ENCODE peak calls at places on chromosome 5, in four cellular contexts. Y is adrenal gland, I is bronchial epithelial cell, P is fibroblast of mammary gland. Z is an unnamed sample.

GRCh38 chr5:92916036-92916435 is 665.0 kb downstream of the NR2F1-AS1 start:
- DNase-seq in Y (no peak), P (peak), I (peak), Z (peak)

GRCh38 chr5:34740306-34740891 is 84.3 kb downstream of the RAI14 start:
- DNase-seq in I (no peak), P (no peak), Y (peak), Z (no peak)

GRCh38 chr5:55421074-55421529 is 113.3 kb downstream of the MTREX start:
- DNase-seq in P (peak), Y (no peak), I (peak), Z (peak)

GRCh38 chr5:142758062-142758802 is 11.9 kb upstream of the ARHGAP26 start:
- DNase-seq in I (no peak), Y (no peak), P (no peak), Z (no peak)

GRCh38 chr5:65809817-65810531 is 88.0 kb downstream of the NLN start:
- DNase-seq in P (peak), Y (peak), I (no peak), Z (peak)

GRCh38 chr5:80077317-80077716 is 42.2 kb downstream of the THBS4 start:
- DNase-seq in Y (no peak), P (no peak), I (no peak), Z (no peak)

GRCh38 chr5:169904059-169904458 is 76.2 kb downstream of the INSYN2B start:
- DNase-seq in Y (peak), P (peak), I (no peak), Z (no peak)

GRCh38 chr5:93430673-93431192 is 150.3 kb downstream of the NR2F1-AS1 start:
- DNase-seq in Y (no peak), P (no peak), I (no peak), Z (no peak)

GRCh38 chr5:61604076-61604475 is 272.0 kb downstream of the ZSWIM6 start:
- DNase-seq in Y (no peak), P (no peak), I (no peak), Z (no peak)

GRCh38 chr5:104412649-104413240 is 850.2 kb upstream of the NUDT12 start:
- DNase-seq in P (peak), I (peak), Y (peak), Z (peak)

GRCh38 chr5:14199902-14200301 is 56.8 kb downstream of the TRIO start:
- DNase-seq in I (no peak), P (no peak), Y (peak), Z (no peak)

GRCh38 chr5:106854941-106855340 is 815.8 kb downstream of the EFNA5 start:
- DNase-seq in I (no peak), P (no peak), Y (no peak), Z (no peak)

GRCh38 chr5:112914584-112914983 is 7.4 kb downstream of the REEP5 start:
- DNase-seq in P (peak), Y (no peak), I (peak), Z (peak)

GRCh38 chr5:134127376-134127861 is 12.9 kb downstream of the TCF7 start:
- DNase-seq in I (peak), P (peak), Y (no peak), Z (peak)

GRCh38 chr5:173705512-173705825 is 89.0 kb upstream of the BOD1 start:
- DNase-seq in P (no peak), Y (no peak), I (no peak), Z (no peak)

GRCh38 chr5:131280417-131280816 is 16.6 kb downstream of the CDC42SE2 start:
- DNase-seq in P (no peak), Y (no peak), I (no peak), Z (peak)

GRCh38 chr5:180041501-180042274 is 29.9 kb downstream of the RNF130 start:
- DNase-seq in Y (no peak), I (no peak), P (no peak), Z (no peak)

GRCh38 chr5:5183192-5183699 is 43.1 kb downstream of the ADAMTS16 start:
- DNase-seq in P (no peak), Y (no peak), I (no peak), Z (no peak)

GRCh38 chr5:55915783-55916182 is 64.6 kb downstream of the IL31RA start:
- DNase-seq in Y (no peak), P (no peak), I (no peak), Z (no peak)

GRCh38 chr5:180390441-180391190 is 37.5 kb upstream of the GFPT2 start:
- DNase-seq in P (no peak), Y (no peak), I (no peak), Z (no peak)

GRCh38 chr5:87411586-87412416 is 929 bp downstream of the CCNH start:
- DNase-seq in P (peak), I (peak), Y (peak), Z (peak)

GRCh38 chr5:87412417-87413115 is at the start of gene CCNH:
- DNase-seq in P (peak), I (peak), Y (peak), Z (peak)

GRCh38 chr5:87413116-87413645 is 451 bp upstream of the CCNH start:
- DNase-seq in Y (no peak), I (no peak), P (no peak), Z (no peak)

GRCh38 chr5:87408219-87408618 is 4.5 kb downstream of the CCNH start:
- DNase-seq in Y (no peak), P (no peak), I (no peak), Z (no peak)

GRCh38 chr5:87410941-87411340 is 1.8 kb downstream of the CCNH start:
- DNase-seq in I (no peak), Y (no peak), P (peak), Z (no peak)
- H3K4me3 ChIP-seq in I (no peak), Y (no peak), P (peak), Z (no peak)

GRCh38 chr5:137498736-137499505 is at the start of gene SPOCK1:
- DNase-seq in I (peak), Y (peak), P (peak), Z (peak)

GRCh38 chr5:137497396-137498290 is 1.5 kb downstream of the SPOCK1 start:
- DNase-seq in Y (no peak), I (peak), P (no peak), Z (peak)

GRCh38 chr5:137498301-137498735 is 808 bp downstream of the SPOCK1 start:
- DNase-seq in I (peak), Y (no peak), P (peak), Z (peak)

GRCh38 chr5:137500616-137501225 is 1.6 kb upstream of the SPOCK1 start:
- DNase-seq in I (no peak), P (no peak), Y (no peak), Z (no peak)

DNA sequence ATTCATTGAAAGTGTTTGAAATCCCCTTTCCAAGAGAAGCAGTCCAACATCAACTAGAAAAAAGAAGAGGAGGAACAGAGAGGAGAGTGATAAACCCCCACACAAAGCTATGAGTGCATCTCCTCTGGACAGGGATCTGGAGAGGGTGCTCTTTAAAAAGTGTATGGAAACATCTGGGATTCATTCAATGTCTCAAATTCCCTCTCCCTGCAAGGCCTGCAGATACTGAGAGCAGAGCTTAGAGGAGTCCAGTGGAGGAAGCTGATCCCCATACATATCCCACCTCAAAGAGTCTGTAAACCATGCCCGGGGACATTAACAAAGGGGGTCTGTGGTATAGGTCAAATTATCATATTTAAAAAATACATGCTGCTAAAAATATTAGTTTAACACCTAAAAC is 2.2 kb downstream of the SPOCK1 start:
- DNase-seq in I (no peak), P (peak), Y (no peak), Z (no peak)
- H3K4me3 ChIP-seq in I (no peak), P (no peak), Y (no peak), Z (no peak)

GRCh38 chr5:40356248-40356647 is 323.5 kb upstream of the PTGER4 start:
- DNase-seq in P (no peak), Y (no peak), I (no peak), Z (no peak)
- H3K4me3 ChIP-seq in P (no peak), Y (no peak), I (no peak), Z (no peak)

DNA sequence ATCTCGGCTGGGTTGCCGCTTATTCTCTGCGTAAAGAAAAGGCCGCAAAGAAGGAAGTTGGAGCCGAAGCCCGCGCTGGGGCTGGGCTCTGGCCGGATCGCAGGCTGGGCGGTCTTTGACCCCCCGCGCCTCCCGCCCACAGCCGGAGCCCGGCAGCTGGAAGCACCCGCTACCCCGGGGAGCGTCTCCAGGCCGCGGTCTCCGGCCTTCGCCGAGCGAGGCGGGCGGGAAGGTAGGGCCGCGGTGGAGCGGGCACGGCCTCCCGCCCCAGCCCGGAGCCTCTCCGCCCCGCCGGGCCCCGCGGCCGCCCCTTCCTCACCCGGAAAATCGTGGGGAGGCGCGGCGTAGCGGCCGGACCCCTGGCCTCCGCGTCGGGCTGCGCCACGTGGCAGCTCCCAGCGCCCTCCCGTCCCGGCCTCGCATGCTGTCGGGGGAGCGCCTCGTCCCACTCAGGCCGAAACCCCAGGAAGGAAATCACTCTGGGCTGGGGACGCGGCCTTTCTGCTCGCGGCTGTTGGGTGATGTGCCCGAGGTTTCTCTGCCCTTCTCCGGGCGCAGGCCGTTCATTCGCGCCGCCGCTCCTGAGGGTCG is 11.9 kb downstream of the FOXD1 start:
- DNase-seq in I (no peak), Y (no peak), P (no peak), Z (no peak)
- H3K4me3 ChIP-seq in I (no peak), Y (no peak), P (no peak), Z (peak)

GRCh38 chr5:72030237-72030636 is 77.0 kb upstream of the MAP1B start:
- DNase-seq in I (no peak), P (no peak), Y (no peak), Z (no peak)
- H3K4me3 ChIP-seq in I (no peak), P (no peak), Y (no peak), Z (no peak)

DNA sequence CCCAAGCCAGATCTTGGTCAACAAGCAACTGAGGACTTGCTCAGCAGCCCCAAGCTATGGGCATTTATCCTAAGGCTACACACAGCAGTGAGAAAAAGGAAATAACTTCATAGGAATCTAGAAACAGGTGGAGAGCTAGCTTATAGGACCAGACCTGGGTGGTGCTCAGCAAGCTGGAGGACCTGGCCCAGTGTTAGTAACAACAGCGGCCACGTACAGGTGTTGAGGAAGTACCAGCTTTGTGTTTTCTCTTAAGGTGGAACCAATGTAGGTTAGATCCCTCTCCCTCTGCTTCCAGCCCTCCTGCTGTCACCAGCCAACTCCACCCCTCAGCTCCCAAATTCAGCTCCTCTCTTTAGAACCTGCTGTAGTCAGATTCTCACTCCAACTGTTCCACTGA is 43.4 kb downstream of the IRF1 start:
- DNase-seq in P (no peak), Y (no peak), I (no peak), Z (no peak)
- H3K4me3 ChIP-seq in P (no peak), Y (no peak), I (no peak), Z (no peak)

Z was measured in epithelial cell of esophagus.